ENCODE peak calls at places on chromosome 15, in nine cellular contexts. Z is AG09309; X is activated T-cell treated with anti-CD3 and anti-CD28 coated beads, Interleukin-2, amount 50 U/mL, for 72 hours; E is WTC11; L is stomach; P is stimulated activated CD4-positive, alpha-beta T cell treated with anti-CD3 and anti-CD28 coated beads, Interleukin-12 subunit alpha, Interleukin-12 subunit beta, amount 100 ng/mL, for 24 hours; H is C1 segment of cervical spinal cord; S is activated CD4-positive, alpha-beta T cell treated with anti-CD3 and anti-CD28 coated beads, Interleukin-2, amount 50 U/mL, for 1 hour; D is GM10248. A is an unnamed sample.

GRCh38 chr15:73983211-73983727 is 8.8 kb downstream of the STOML1 start:
- DNase-seq in Z (no peak), X (no peak), E (no peak), L (no peak), P (no peak), H (peak; percentile 80), S (no peak), D (no peak), A (peak; percentile 51)

GRCh38 chr15:51579012-51579411 is 43.6 kb downstream of the DMXL2 start:
- DNase-seq in Z (no peak), X (no peak), E (no peak), L (no peak), P (no peak), H (no peak), S (no peak), D (no peak), A (no peak)

GRCh38 chr15:40248006-40248783 is 9.3 kb downstream of the PAK6 start:
- DNase-seq in Z (no peak), X (no peak), E (peak; percentile 5), L (no peak), P (no peak), H (no peak), S (no peak), D (no peak), A (no peak)

GRCh38 chr15:90550919-90551318 is 21.2 kb downstream of the CRTC3 start:
- DNase-seq in Z (no peak), X (no peak), E (no peak), L (no peak), P (no peak), H (peak; percentile 7), S (no peak), D (peak; percentile 42), A (no peak)

GRCh38 chr15:56667517-56667916 is 65.8 kb downstream of the ZNF280D start:
- DNase-seq in Z (no peak), X (no peak), E (no peak), L (no peak), P (no peak), H (no peak), S (no peak), D (no peak), A (no peak)

GRCh38 chr15:79028411-79028964 is 62.1 kb downstream of the RASGRF1 start:
- DNase-seq in Z (no peak), X (peak; percentile 36), E (peak; percentile 75), L (no peak), P (peak; percentile 40), H (peak; percentile 54), S (no peak), D (peak; percentile 73), A (peak; percentile 77)

GRCh38 chr15:88375234-88375926 is 91.8 kb downstream of the MRPL46 start:
- DNase-seq in Z (peak; percentile 55), X (peak; percentile 38), E (no peak), L (no peak), P (no peak), H (no peak), S (no peak), D (no peak), A (no peak)

GRCh38 chr15:64046347-64047153 is at the start of gene DAPK2:
- DNase-seq in Z (no peak), X (peak; percentile 69), E (peak; percentile 73), L (peak; percentile 85), P (peak; percentile 60), H (peak; percentile 15), S (peak; percentile 60), D (peak; percentile 93), A (peak; percentile 51)

GRCh38 chr15:64559243-64559642 is 98.9 kb downstream of the ZNF609 start:
- DNase-seq in Z (no peak), X (no peak), E (no peak), L (no peak), P (no peak), H (no peak), S (no peak), D (no peak), A (no peak)

GRCh38 chr15:99451484-99451883 is 114.3 kb upstream of the MEF2A start:
- DNase-seq in Z (no peak), X (no peak), E (no peak), L (no peak), P (no peak), H (no peak), S (no peak), D (peak; percentile 16), A (no peak)

GRCh38 chr15:70012895-70013294 is 84.8 kb downstream of the TLE3 start:
- DNase-seq in Z (no peak), X (no peak), E (no peak), L (no peak), P (no peak), H (no peak), S (no peak), D (no peak), A (no peak)

GRCh38 chr15:71648095-71648494 is 162.3 kb upstream of the NR2E3 start:
- DNase-seq in Z (no peak), X (no peak), E (no peak), L (no peak), P (no peak), H (no peak), S (no peak), D (no peak), A (peak; percentile 64)

GRCh38 chr15:39854161-39854560 is 65.9 kb downstream of the GPR176 start:
- DNase-seq in Z (no peak), X (no peak), E (no peak), L (no peak), P (no peak), H (no peak), S (no peak), D (no peak), A (no peak)

GRCh38 chr15:75024102-75024636 is 779 bp downstream of the PPCDC start:
- DNase-seq in Z (no peak), X (no peak), E (no peak), L (no peak), P (no peak), H (peak; percentile 35), S (no peak), D (no peak), A (peak; percentile 47)

A was measured in SJCRH30.